ENCODE peak calls at places on chromosomes 11 and 22, in four cellular contexts. R is naive thymus-derived CD4-positive, alpha-beta T cell; D is GM12865; J is MM.1S. V is an unnamed sample.

GRCh38 chr11:118916842-118917388 is 8.8 kb downstream of the BCL9L start:
- DNase-seq in R (no peak), D (no peak), J (no peak), V (peak; percentile 69)

GRCh38 chr11:17547051-17547577 is at the start of gene OTOG:
- DNase-seq in J (no peak), R (no peak), D (no peak), V (no peak)

GRCh38 chr11:9498457-9499078 is 37.8 kb downstream of the ZNF143 start:
- DNase-seq in D (no peak), J (no peak), R (no peak), V (no peak)

GRCh38 chr11:71352748-71353147 is 95.4 kb downstream of the DHCR7 start:
- DNase-seq in R (no peak), D (no peak), J (no peak), V (no peak)

GRCh38 chr11:72706579-72706978 is 32.4 kb upstream of the PDE2A start:
- DNase-seq in J (no peak), D (no peak), R (no peak), V (no peak)

GRCh38 chr22:33385611-33386010 is 327.4 kb upstream of the SYN3 start:
- DNase-seq in J (no peak), R (no peak), D (no peak), V (no peak)

GRCh38 chr11:12862761-12863469 is 146.2 kb upstream of the RASSF10 start:
- DNase-seq in J (no peak), R (no peak), D (no peak), V (peak; percentile 67)

GRCh38 chr11:119262668-119263351 is 54.1 kb downstream of the MCAM start:
- DNase-seq in R (no peak), J (no peak), D (peak; percentile 70), V (peak; percentile 19)

GRCh38 chr11:83816572-83817187 is 530.5 kb upstream of the CCDC90B start:
- DNase-seq in R (no peak), D (peak; percentile 19), J (peak; percentile 53), V (no peak)

DNA sequence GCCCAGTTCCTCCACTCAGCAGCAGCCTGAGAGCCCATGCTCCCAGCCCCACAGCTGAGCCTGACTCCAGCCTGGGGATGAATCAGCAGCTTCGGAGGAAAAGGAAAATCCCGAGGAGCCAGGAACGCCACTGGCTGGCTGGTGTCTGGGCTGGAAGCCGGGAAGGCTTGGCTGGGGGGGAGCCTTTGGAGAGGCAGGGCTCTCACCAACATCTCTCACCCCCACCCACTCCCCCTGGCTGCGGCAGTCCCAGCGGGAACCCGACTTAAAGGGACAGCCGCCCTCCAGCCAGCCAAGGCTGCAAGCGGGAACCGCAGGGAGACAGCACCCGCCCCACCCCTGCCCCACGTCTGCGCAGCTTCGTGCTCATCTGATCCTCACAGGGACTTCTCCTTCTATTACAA is 28.4 kb downstream of the KIAA0930 start:
- DNase-seq in J (no peak), D (no peak), R (no peak), V (peak; percentile 53)
- H3K4me3 ChIP-seq in J (no peak overlapping the region), D (no peak overlapping the region), R (no peak overlapping the region), V (peak overlapping the region; percentile 30)

GRCh38 chr22:25419247-25420113 is 145.0 kb upstream of the GRK3 start:
- DNase-seq in R (no peak), J (no peak), D (peak; percentile 31), V (no peak)
- H3K4me3 ChIP-seq in R (peak overlapping the region; percentile 34), J (no peak overlapping the region), D (peak overlapping the region; percentile 37), V (peak overlapping the region; percentile 14)

DNA sequence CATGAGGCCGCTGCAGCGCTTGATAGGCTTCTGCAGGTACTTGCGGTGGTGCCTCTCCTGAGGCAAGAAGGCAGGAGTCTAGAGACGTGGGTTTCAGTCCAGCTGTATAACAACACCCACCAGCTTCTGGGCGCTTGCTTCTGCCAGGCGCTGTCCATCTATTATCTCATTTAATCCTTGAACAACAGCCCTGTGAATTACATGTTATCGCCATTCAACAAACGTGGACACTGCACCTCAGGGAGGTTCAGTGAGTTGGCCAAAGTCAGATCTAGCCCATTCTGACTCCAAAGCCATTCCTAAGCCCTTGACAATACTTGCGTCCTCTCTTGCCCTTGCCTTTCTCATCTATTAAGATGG is 436 bp upstream of the FAM181B start:
- DNase-seq in R (no peak), D (no peak), J (no peak), V (no peak)
- H3K4me3 ChIP-seq in R (peak overlapping the region; percentile 51), D (no peak overlapping the region), J (no peak overlapping the region), V (no peak overlapping the region)

GRCh38 chr11:125627236-125627910 is 2.4 kb downstream of the CHEK1 start:
- DNase-seq in D (no peak), J (no peak), R (no peak), V (no peak)
- H3K4me3 ChIP-seq in D (peak overlapping the region; percentile 93), J (peak overlapping the region; percentile 79), R (no peak overlapping the region), V (peak overlapping the region; percentile 85)

V was measured in skeletal muscle cell.